ENCODE peak calls at places on chromosomes 7 and 10, in four cellular contexts. P is IMR-90, K is epithelial cell of esophagus, W is germinal center. F is an unnamed sample.

GRCh38 chr7:123367508-123368122 is 166.8 kb downstream of the IQUB start:
- DNase-seq in P (no peak), W (peak), K (peak), F (no peak)

GRCh38 chr10:131739201-131739600 is 161.6 kb upstream of the PPP2R2D start:
- DNase-seq in K (no peak), P (no peak), W (no peak), F (no peak)

GRCh38 chr10:71067098-71067760 is 145.1 kb upstream of the UNC5B start:
- DNase-seq in W (no peak), P (no peak), K (no peak), F (no peak)

GRCh38 chr10:86596266-86596665 is 58.1 kb upstream of the OPN4 start:
- DNase-seq in W (no peak), K (no peak), P (no peak), F (peak)

GRCh38 chr7:115113776-115114175 is 191.9 kb downstream of the MDFIC start:
- DNase-seq in W (no peak), P (no peak), K (no peak), F (no peak)

GRCh38 chr7:157430721-157431120 is 93.9 kb downstream of the DNAJB6 start:
- DNase-seq in P (no peak), W (no peak), K (no peak), F (no peak)

GRCh38 chr7:7789551-7789988 is 71.2 kb upstream of the RPA3 start:
- DNase-seq in W (no peak), K (no peak), P (no peak), F (no peak)

GRCh38 chr7:80154656-80155325 is 20.2 kb downstream of the GNAI1 start:
- DNase-seq in W (no peak), P (peak), K (no peak), F (peak)

GRCh38 chr10:6516277-6516676 is 63.8 kb downstream of the PRKCQ start:
- DNase-seq in P (no peak), W (no peak), K (no peak), F (no peak)

GRCh38 chr7:30430300-30430699 is 48.3 kb downstream of the NOD1 start:
- DNase-seq in K (peak), P (no peak), W (no peak), F (no peak)

GRCh38 chr10:80462986-80463741 is 9.1 kb downstream of the TSPAN14 start:
- DNase-seq in K (peak), P (peak), W (peak), F (peak)

GRCh38 chr7:36300696-36301350 is 88.8 kb upstream of the ANLN start:
- DNase-seq in K (no peak), W (no peak), P (no peak), F (peak)